ENCODE peak calls at places on chromosomes 3 and 15, in ten cellular contexts. L, V, D, T, Y, K, Z, H, S and A are unnamed samples.

GRCh38 chr15:76987896-76988860 is 6.7 kb upstream of the PSTPIP1 start:
- DNase-seq in L (no peak), V (peak; percentile 60), D (no peak), T (peak; percentile 79), Y (no peak), K (no peak), Z (peak; percentile 89), H (no peak), S (no peak), A (no peak)

GRCh38 chr3:50481992-50482391 is 21.4 kb downstream of the CACNA2D2 start:
- DNase-seq in L (no peak), V (no peak), D (no peak), T (no peak), Y (no peak), K (no peak), Z (no peak), H (no peak), S (no peak), A (no peak)

GRCh38 chr3:57078366-57079220 is 18.1 kb downstream of the SPATA12 start:
- DNase-seq in L (peak; percentile 57), V (peak; percentile 68), D (peak; percentile 62), T (peak; percentile 83), Y (peak; percentile 43), K (no peak), Z (peak; percentile 35), H (peak; percentile 61), S (no peak), A (peak; percentile 23)

GRCh38 chr3:11610044-11610671 is 33.6 kb downstream of the VGLL4 start:
- DNase-seq in L (no peak), V (peak; percentile 63), D (peak; percentile 93), T (no peak), Y (no peak), K (no peak), Z (no peak), H (peak; percentile 87), S (no peak), A (no peak)

GRCh38 chr3:48694610-48695051 is 8.9 kb upstream of the NCKIPSD start:
- DNase-seq in L (peak; percentile 95), V (peak; percentile 45), D (peak; percentile 81), T (peak; percentile 90), Y (no peak), K (no peak), Z (no peak), H (peak; percentile 72), S (no peak), A (peak; percentile 88)

GRCh38 chr3:31968927-31969418 is 12.1 kb downstream of the OSBPL10 start:
- DNase-seq in L (peak; percentile 93), V (no peak), D (peak; percentile 91), T (no peak), Y (no peak), K (no peak), Z (no peak), H (peak; percentile 96), S (no peak), A (peak; percentile 93)

GRCh38 chr15:37245358-37245757 is 145.0 kb upstream of the MEIS2 start:
- DNase-seq in L (no peak), V (no peak), D (no peak), T (no peak), Y (no peak), K (no peak), Z (no peak), H (no peak), S (no peak), A (no peak)

GRCh38 chr3:339346-339745 is 142.8 kb downstream of the CHL1 start:
- DNase-seq in L (no peak), V (no peak), D (no peak), T (no peak), Y (no peak), K (no peak), Z (no peak), H (no peak), S (no peak), A (no peak)

GRCh38 chr15:69100821-69101220 is 59.6 kb upstream of the GLCE start:
- DNase-seq in L (no peak), V (no peak), D (no peak), T (no peak), Y (no peak), K (no peak), Z (no peak), H (no peak), S (no peak), A (no peak)

GRCh38 chr3:72376917-72377710 is 471.1 kb downstream of the SHQ1 start:
- DNase-seq in L (no peak), V (no peak), D (no peak), T (no peak), Y (no peak), K (no peak), Z (no peak), H (no peak), S (no peak), A (no peak)

GRCh38 chr3:185225523-185225922 is 28.3 kb downstream of the EHHADH start:
- DNase-seq in L (peak; percentile 60), V (no peak), D (no peak), T (no peak), Y (no peak), K (no peak), Z (no peak), H (no peak), S (no peak), A (peak; percentile 82)

GRCh38 chr15:27492021-27492621 is 521.1 kb downstream of the GABRG3 start:
- DNase-seq in L (no peak), V (no peak), D (no peak), T (no peak), Y (no peak), K (no peak), Z (no peak), H (no peak), S (no peak), A (no peak)

GRCh38 chr3:133452603-133453313 is 52.9 kb downstream of the BFSP2 start:
- DNase-seq in L (peak; percentile 69), V (no peak), D (peak; percentile 73), T (no peak), Y (no peak), K (no peak), Z (no peak), H (no peak), S (no peak), A (peak; percentile 88)

GRCh38 chr3:160796813-160797164 is 40.8 kb downstream of the PPM1L start:
- DNase-seq in L (no peak), V (no peak), D (no peak), T (no peak), Y (no peak), K (no peak), Z (no peak), H (no peak), S (no peak), A (no peak)

GRCh38 chr15:77864211-77865105 is 213.1 kb downstream of the TBC1D2B start:
- DNase-seq in L (no peak), V (no peak), D (no peak), T (peak; percentile 71), Y (no peak), K (no peak), Z (no peak), H (no peak), S (no peak), A (no peak)

GRCh38 chr3:58899953-58900298 is 149.9 kb downstream of the CFAP20DC start:
- DNase-seq in L (no peak), V (no peak), D (no peak), T (no peak), Y (no peak), K (no peak), Z (no peak), H (no peak), S (no peak), A (no peak)

GRCh38 chr15:100708916-100709315 is 106.5 kb downstream of the ASB7 start:
- DNase-seq in L (no peak), V (no peak), D (no peak), T (peak; percentile 52), Y (no peak), K (no peak), Z (no peak), H (no peak), S (no peak), A (no peak)

GRCh38 chr15:75200765-75201608 is 695 bp upstream of the C15orf39 start:
- DNase-seq in L (peak; percentile 22), V (peak; percentile 86), D (no peak), T (no peak), Y (no peak), K (no peak), Z (peak; percentile 54), H (no peak), S (no peak), A (peak; percentile 28)

GRCh38 chr15:58467121-58467721 is 35.4 kb downstream of the LIPC start:
- DNase-seq in L (no peak), V (no peak), D (no peak), T (no peak), Y (no peak), K (no peak), Z (no peak), H (no peak), S (no peak), A (no peak)

GRCh38 chr3:33831053-33831452 is 32.6 kb downstream of the PDCD6IP start:
- DNase-seq in L (no peak), V (no peak), D (peak; percentile 4), T (no peak), Y (no peak), K (no peak), Z (no peak), H (no peak), S (no peak), A (peak; percentile 36)

GRCh38 chr3:112888388-112889085 is 41.9 kb upstream of the CD200R1L start:
- DNase-seq in L (no peak), V (no peak), D (peak; percentile 1), T (no peak), Y (no peak), K (no peak), Z (no peak), H (peak; percentile 15), S (no peak), A (peak; percentile 18)

GRCh38 chr3:48558446-48559134 is 2.0 kb upstream of the PFKFB4 start:
- DNase-seq in L (no peak), V (no peak), D (peak; percentile 91), T (no peak), Y (no peak), K (no peak), Z (no peak), H (no peak), S (no peak), A (no peak)

GRCh38 chr3:191356586-191357439 is 26.5 kb upstream of the UTS2B start:
- DNase-seq in L (peak; percentile 65), V (no peak), D (peak; percentile 77), T (peak; percentile 79), Y (no peak), K (no peak), Z (no peak), H (peak; percentile 59), S (no peak), A (peak; percentile 71)

GRCh38 chr3:123658860-123659221 is 74.0 kb upstream of the HACD2 start:
- DNase-seq in L (peak; percentile 72), V (no peak), D (no peak), T (no peak), Y (no peak), K (no peak), Z (no peak), H (no peak), S (no peak), A (no peak)

GRCh38 chr3:66473181-66473580 is 27.6 kb downstream of the LRIG1 start:
- DNase-seq in L (no peak), V (no peak), D (no peak), T (no peak), Y (no peak), K (no peak), Z (no peak), H (no peak), S (no peak), A (peak; percentile 21)

GRCh38 chr3:190258634-190259033 is 63.6 kb downstream of the CLDN1 start:
- DNase-seq in L (peak; percentile 17), V (no peak), D (no peak), T (no peak), Y (no peak), K (no peak), Z (no peak), H (no peak), S (no peak), A (no peak)